ENCODE peak calls at places on chromosome 2, in nine cellular contexts. One of them, this sample, is unnamed.

GRCh38 chr2:237231593-237231992 is 145.9 kb downstream of the COPS8 start:
- DNase-seq in posterior cingulate gyrus: no peak
- DNase-seq in mesendoderm: no peak
- DNase-seq in stimulated activated CD4-positive, alpha-beta T cell treated with anti-CD3 and anti-CD28 coated beads, Interleukin-15, amount 100 ng/mL, for 24 hours: no peak
- DNase-seq in NCI-H2107: no peak
- DNase-seq in IMR-90: no peak
- DNase-seq in GM23248: peak
- DNase-seq in choroid plexus epithelial cell: no peak
- DNase-seq in HTR-8/SVneo: no peak
- DNase-seq in this sample: peak

GRCh38 chr2:176490061-176490861 is 221.0 kb downstream of the MTX2 start:
- DNase-seq in stimulated activated CD4-positive, alpha-beta T cell treated with anti-CD3 and anti-CD28 coated beads, Interleukin-15, amount 100 ng/mL, for 24 hours: no peak
- DNase-seq in mesendoderm: peak
- DNase-seq in choroid plexus epithelial cell: peak
- DNase-seq in GM23248: no peak
- DNase-seq in HTR-8/SVneo: no peak
- DNase-seq in IMR-90: no peak
- DNase-seq in NCI-H2107: no peak
- DNase-seq in posterior cingulate gyrus: peak
- DNase-seq in this sample: no peak

GRCh38 chr2:221642447-221642846 is 70.3 kb upstream of the EPHA4 start:
- DNase-seq in choroid plexus epithelial cell: no peak
- DNase-seq in stimulated activated CD4-positive, alpha-beta T cell treated with anti-CD3 and anti-CD28 coated beads, Interleukin-15, amount 100 ng/mL, for 24 hours: no peak
- DNase-seq in GM23248: no peak
- DNase-seq in posterior cingulate gyrus: no peak
- DNase-seq in IMR-90: no peak
- DNase-seq in mesendoderm: no peak
- DNase-seq in NCI-H2107: no peak
- DNase-seq in HTR-8/SVneo: no peak
- DNase-seq in this sample: no peak

GRCh38 chr2:101446869-101447268 is 28.0 kb downstream of the RFX8 start:
- DNase-seq in IMR-90: peak
- DNase-seq in posterior cingulate gyrus: no peak
- DNase-seq in HTR-8/SVneo: no peak
- DNase-seq in NCI-H2107: no peak
- DNase-seq in mesendoderm: no peak
- DNase-seq in GM23248: peak
- DNase-seq in stimulated activated CD4-positive, alpha-beta T cell treated with anti-CD3 and anti-CD28 coated beads, Interleukin-15, amount 100 ng/mL, for 24 hours: peak
- DNase-seq in choroid plexus epithelial cell: peak
- DNase-seq in this sample: no peak

GRCh38 chr2:48420512-48421197 is 109.3 kb upstream of the STON1 start:
- DNase-seq in HTR-8/SVneo: peak
- DNase-seq in stimulated activated CD4-positive, alpha-beta T cell treated with anti-CD3 and anti-CD28 coated beads, Interleukin-15, amount 100 ng/mL, for 24 hours: peak
- DNase-seq in NCI-H2107: peak
- DNase-seq in choroid plexus epithelial cell: peak
- DNase-seq in IMR-90: peak
- DNase-seq in GM23248: peak
- DNase-seq in mesendoderm: peak
- DNase-seq in posterior cingulate gyrus: peak
- DNase-seq in this sample: peak

GRCh38 chr2:217366246-217366645 is 506.4 kb upstream of the TNP1 start:
- DNase-seq in GM23248: no peak
- DNase-seq in choroid plexus epithelial cell: peak
- DNase-seq in mesendoderm: peak
- DNase-seq in HTR-8/SVneo: no peak
- DNase-seq in IMR-90: no peak
- DNase-seq in posterior cingulate gyrus: no peak
- DNase-seq in NCI-H2107: no peak
- DNase-seq in stimulated activated CD4-positive, alpha-beta T cell treated with anti-CD3 and anti-CD28 coated beads, Interleukin-15, amount 100 ng/mL, for 24 hours: no peak
- DNase-seq in this sample: no peak

GRCh38 chr2:127041259-127041970 is 65.5 kb downstream of the BIN1 start:
- DNase-seq in stimulated activated CD4-positive, alpha-beta T cell treated with anti-CD3 and anti-CD28 coated beads, Interleukin-15, amount 100 ng/mL, for 24 hours: no peak
- DNase-seq in NCI-H2107: no peak
- DNase-seq in posterior cingulate gyrus: no peak
- DNase-seq in mesendoderm: no peak
- DNase-seq in HTR-8/SVneo: no peak
- DNase-seq in choroid plexus epithelial cell: no peak
- DNase-seq in GM23248: no peak
- DNase-seq in IMR-90: no peak
- DNase-seq in this sample: no peak

GRCh38 chr2:177658309-177658708 is 265.7 kb downstream of the AGPS start:
- DNase-seq in stimulated activated CD4-positive, alpha-beta T cell treated with anti-CD3 and anti-CD28 coated beads, Interleukin-15, amount 100 ng/mL, for 24 hours: no peak
- DNase-seq in IMR-90: no peak
- DNase-seq in mesendoderm: no peak
- DNase-seq in HTR-8/SVneo: no peak
- DNase-seq in choroid plexus epithelial cell: no peak
- DNase-seq in posterior cingulate gyrus: no peak
- DNase-seq in NCI-H2107: no peak
- DNase-seq in GM23248: no peak
- DNase-seq in this sample: no peak

GRCh38 chr2:233414273-233414654 is 60.0 kb downstream of the DGKD start:
- DNase-seq in mesendoderm: peak
- DNase-seq in NCI-H2107: no peak
- DNase-seq in stimulated activated CD4-positive, alpha-beta T cell treated with anti-CD3 and anti-CD28 coated beads, Interleukin-15, amount 100 ng/mL, for 24 hours: no peak
- DNase-seq in posterior cingulate gyrus: no peak
- DNase-seq in GM23248: peak
- DNase-seq in choroid plexus epithelial cell: no peak
- DNase-seq in HTR-8/SVneo: peak
- DNase-seq in IMR-90: peak
- DNase-seq in this sample: no peak

GRCh38 chr2:72793798-72794447 is 31.9 kb downstream of the EXOC6B start:
- DNase-seq in NCI-H2107: no peak
- DNase-seq in choroid plexus epithelial cell: peak
- DNase-seq in stimulated activated CD4-positive, alpha-beta T cell treated with anti-CD3 and anti-CD28 coated beads, Interleukin-15, amount 100 ng/mL, for 24 hours: no peak
- DNase-seq in mesendoderm: peak
- DNase-seq in posterior cingulate gyrus: no peak
- DNase-seq in IMR-90: peak
- DNase-seq in HTR-8/SVneo: peak
- DNase-seq in GM23248: peak
- DNase-seq in this sample: no peak

This sample was measured in right atrium auricular region.